ENCODE peak calls at places on chromosomes 1 and 21, in seven cellular contexts. V, R, E, M, J, Y and H are unnamed samples.

GRCh38 chr1:98315309-98315708 is 346.2 kb upstream of the SNX7 start:
- DNase-seq in V (no peak), R (no peak), E (no peak), M (no peak), J (peak; percentile 84), Y (no peak), H (no peak)

GRCh38 chr1:55081188-55081904 is 42.0 kb downstream of the PCSK9 start:
- DNase-seq in V (no peak), R (no peak), E (no peak), M (no peak), J (peak; percentile 59), Y (no peak), H (no peak)

GRCh38 chr1:2796890-2797740 is 4.4 kb downstream of the TTC34 start:
- DNase-seq in V (no peak), R (no peak), E (no peak), M (peak; percentile 21), J (no peak), Y (no peak), H (no peak)

GRCh38 chr1:88079036-88079435 is 605.0 kb upstream of the PKN2 start:
- DNase-seq in V (no peak), R (peak; percentile 74), E (no peak), M (no peak), J (peak; percentile 16), Y (no peak), H (no peak)

GRCh38 chr1:61612600-61612999 is 112.3 kb downstream of the TM2D1 start:
- DNase-seq in V (no peak), R (no peak), E (no peak), M (no peak), J (no peak), Y (no peak), H (no peak)

GRCh38 chr1:207316622-207317510 is 4.6 kb upstream of the CD55 start:
- DNase-seq in V (no peak), R (no peak), E (peak; percentile 54), M (no peak), J (no peak), Y (peak; percentile 80), H (no peak)

GRCh38 chr21:18716578-18717138 is 313.1 kb upstream of the TMPRSS15 start:
- DNase-seq in V (no peak), R (no peak), E (no peak), M (no peak), J (no peak), Y (no peak), H (no peak)

GRCh38 chr21:44697811-44698734 is 1.1 kb downstream of the KRTAP10-12 start:
- DNase-seq in V (no peak), R (peak; percentile 71), E (no peak), M (peak; percentile 31), J (no peak), Y (no peak), H (no peak)

GRCh38 chr1:47870480-47870879 is 126.7 kb downstream of the TRABD2B start:
- DNase-seq in V (no peak), R (no peak), E (no peak), M (no peak), J (no peak), Y (no peak), H (no peak)

GRCh38 chr1:46555081-46555432 is 3.6 kb upstream of the KNCN start:
- DNase-seq in V (no peak), R (no peak), E (no peak), M (no peak), J (no peak), Y (no peak), H (no peak)

GRCh38 chr1:46554236-46555080 is 3.0 kb upstream of the KNCN start:
- DNase-seq in V (no peak), R (no peak), E (no peak), M (no peak), J (no peak), Y (no peak), H (no peak)

GRCh38 chr1:46557403-46557802 is 6.0 kb upstream of the KNCN start:
- DNase-seq in V (no peak), R (no peak), E (no peak), M (no peak), J (no peak), Y (peak; percentile 36), H (no peak)

GRCh38 chr1:46556822-46557221 is 5.4 kb upstream of the KNCN start:
- DNase-seq in V (no peak), R (no peak), E (no peak), M (no peak), J (peak; percentile 15), Y (no peak), H (no peak)

DNA sequence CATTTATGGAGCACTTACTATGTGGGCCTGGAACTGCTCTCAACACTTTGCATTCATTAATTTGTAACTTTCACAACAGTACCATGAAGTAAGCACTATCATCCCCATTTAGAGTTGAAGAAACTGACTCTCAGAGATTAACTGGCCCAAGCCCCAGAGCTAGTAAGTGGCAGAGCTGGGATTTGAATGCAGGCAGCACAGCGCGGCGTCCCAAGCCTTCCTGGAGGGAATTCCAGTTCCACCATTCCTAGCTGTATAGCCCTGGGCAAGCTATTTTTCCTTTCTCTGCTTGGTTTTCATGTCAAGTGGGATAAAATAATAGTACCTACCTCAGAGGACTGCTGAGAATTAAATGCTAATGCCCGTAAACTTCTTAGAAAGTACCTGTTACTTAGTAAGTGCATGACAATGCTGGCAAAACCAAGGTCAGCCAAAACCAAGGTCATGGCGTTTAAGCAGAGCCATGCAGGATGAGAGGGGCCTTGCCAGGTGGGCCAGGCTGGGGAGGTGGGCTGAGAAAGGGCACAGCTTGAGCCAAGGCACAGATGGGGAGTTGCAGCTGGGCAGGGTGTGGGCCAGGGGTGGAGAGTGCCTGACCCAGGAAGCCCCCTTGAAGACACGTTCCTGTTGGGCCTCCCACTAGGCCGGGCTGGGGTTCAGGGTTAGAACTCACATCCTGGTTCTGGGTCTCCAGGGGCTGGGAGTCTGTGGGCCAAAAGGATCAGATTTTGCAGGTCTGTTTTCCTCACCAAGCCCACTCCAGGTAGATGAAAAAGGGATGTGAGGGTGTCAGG is 4.6 kb upstream of the KNCN start:
- DNase-seq in V (no peak), R (no peak), E (no peak), M (no peak), J (no peak), Y (no peak), H (no peak)
- H3K27ac ChIP-seq in V (no peak overlapping the region), R (no peak overlapping the region), E (no peak overlapping the region), M (no peak overlapping the region), J (no peak overlapping the region), Y (peak overlapping the region; percentile 56), H (no peak overlapping the region)

GRCh38 chr1:41860214-41860613 is 58.5 kb downstream of the HIVEP3 start:
- DNase-seq in V (no peak), R (no peak), E (no peak), M (no peak), J (no peak), Y (no peak), H (no peak)
- H3K4me1 ChIP-seq in V (peaks cover 3% of the 10 kb centered on the region), R (peaks cover 15% of the 10 kb centered on the region), E (no peaks in the 10 kb centered on the region), M (peaks cover 7% of the 10 kb centered on the region), J (peaks cover 7% of the 10 kb centered on the region), Y (no peaks in the 10 kb centered on the region), H (peaks cover 60% of the 10 kb centered on the region)

GRCh38 chr1:32241011-32241763 is 5.8 kb upstream of the FAM167B start:
- DNase-seq in V (peak; percentile 48), R (peak; percentile 77), E (peak; percentile 73), M (peak; percentile 63), J (peak; percentile 58), Y (peak; percentile 66), H (no peak)
- H3K27ac ChIP-seq in V (peak overlapping the region; percentile 49), R (no peak overlapping the region), E (peak overlapping the region; percentile 82), M (peak overlapping the region; percentile 24), J (peak overlapping the region; percentile 86), Y (peak overlapping the region; percentile 85), H (no peak overlapping the region)

GRCh38 chr1:56550132-56550531 is 29.2 kb downstream of the PLPP3 start:
- DNase-seq in V (no peak), R (peak; percentile 60), E (no peak), M (no peak), J (no peak), Y (no peak), H (no peak)
- H3K4me1 ChIP-seq in V (no peaks in the 10 kb centered on the region), R (peaks cover 62% of the 10 kb centered on the region), E (peaks cover 6% of the 10 kb centered on the region), M (no peaks in the 10 kb centered on the region), J (no peaks in the 10 kb centered on the region), Y (peaks cover 60% of the 10 kb centered on the region), H (no peaks in the 10 kb centered on the region)

GRCh38 chr1:160905617-160905989 is 20.6 kb upstream of the ITLN1 start:
- DNase-seq in V (no peak), R (no peak), E (no peak), M (no peak), J (no peak), Y (no peak), H (no peak)
- H3K27ac ChIP-seq in V (no peak overlapping the region), R (no peak overlapping the region), E (no peak overlapping the region), M (no peak overlapping the region), J (no peak overlapping the region), Y (peak overlapping the region; percentile 52), H (no peak overlapping the region)

GRCh38 chr1:179154437-179154836 is 72.6 kb downstream of the TOR3A start:
- DNase-seq in V (no peak), R (no peak), E (no peak), M (no peak), J (no peak), Y (no peak), H (no peak)
- H3K4me1 ChIP-seq in V (peaks cover 8% of the 10 kb centered on the region), R (no peaks in the 10 kb centered on the region), E (no peaks in the 10 kb centered on the region), M (peaks cover 11% of the 10 kb centered on the region), J (no peaks in the 10 kb centered on the region), Y (no peaks in the 10 kb centered on the region), H (no peaks in the 10 kb centered on the region)

GRCh38 chr1:93740141-93740540 is 58.5 kb upstream of the BCAR3 start:
- DNase-seq in V (no peak), R (no peak), E (no peak), M (no peak), J (no peak), Y (no peak), H (no peak)
- H3K27ac ChIP-seq in V (no peak overlapping the region), R (peak overlapping the region; percentile 71), E (no peak overlapping the region), M (no peak overlapping the region), J (peak overlapping the region; percentile 26), Y (no peak overlapping the region), H (no peak overlapping the region)

DNA sequence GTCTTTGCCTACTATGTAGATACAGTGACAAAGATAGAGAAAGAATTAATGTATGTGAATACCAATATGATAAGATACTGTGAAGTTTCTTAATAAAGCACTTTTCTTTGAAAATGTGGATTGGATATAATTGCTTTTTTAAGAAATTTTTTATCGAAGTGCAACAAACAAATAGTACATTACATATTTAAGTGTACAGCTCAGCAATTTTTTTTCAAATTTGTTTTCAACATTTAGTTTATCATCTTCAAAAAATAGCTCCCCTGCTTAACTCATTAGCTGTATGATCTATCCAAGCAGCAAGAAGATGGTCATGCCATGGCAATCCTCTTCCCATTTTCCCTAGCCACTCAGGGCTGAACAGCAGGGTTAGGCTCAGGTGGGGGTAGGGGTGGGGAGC is 40.5 kb downstream of the NEK7 start:
- DNase-seq in V (no peak), R (no peak), E (no peak), M (no peak), J (no peak), Y (no peak), H (no peak)
- H3K4me1 ChIP-seq in V (peaks cover 36% of the 10 kb centered on the region), R (no peaks in the 10 kb centered on the region), E (peaks cover 3% of the 10 kb centered on the region), M (peaks cover 58% of the 10 kb centered on the region), J (peaks cover 3% of the 10 kb centered on the region), Y (peaks cover 11% of the 10 kb centered on the region), H (peaks cover 34% of the 10 kb centered on the region)

DNA sequence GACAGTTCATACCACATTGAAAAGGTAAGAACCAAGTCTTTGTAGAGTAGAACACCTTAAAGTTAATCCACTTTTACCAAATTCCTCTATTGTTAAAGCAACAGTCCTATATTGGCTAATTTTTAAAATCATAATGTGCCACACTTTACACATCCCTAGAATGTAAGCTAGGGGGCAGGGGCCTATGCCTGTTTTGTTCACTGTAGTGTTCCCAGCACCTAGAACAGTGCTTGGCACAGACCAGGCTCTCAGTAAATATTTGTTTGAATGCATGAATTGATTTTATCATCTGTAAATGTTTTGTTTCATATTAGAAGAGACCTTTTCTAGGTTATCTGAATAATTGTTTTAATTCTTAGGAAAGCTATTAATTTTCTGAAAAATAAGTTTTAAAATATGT is 9.1 kb downstream of the SMAP2 start:
- DNase-seq in V (no peak), R (no peak), E (no peak), M (no peak), J (no peak), Y (no peak), H (no peak)
- H3K27ac ChIP-seq in V (peak overlapping the region; percentile 93), R (no peak overlapping the region), E (peak overlapping the region; percentile 81), M (peak overlapping the region; percentile 95), J (peak overlapping the region; percentile 85), Y (peak overlapping the region; percentile 88), H (no peak overlapping the region)